ENCODE peak calls at places on chromosomes 3 and 15, in seven cellular contexts. One of them, this sample, is unnamed.

GRCh38 chr3:181713673-181714270 is 2.0 kb downstream of the SOX2 start:
- DNase-seq in fibroblast of the aortic adventitia: no peak
- DNase-seq in fibroblast of lung: no peak
- DNase-seq in brain microvascular endothelial cell: no peak
- DNase-seq in mucosa of descending colon: no peak
- DNase-seq in hepatocyte: no peak
- DNase-seq in H7: no peak
- DNase-seq in this sample: no peak

GRCh38 chr3:23442598-23443383 is 239.7 kb downstream of the UBE2E2 start:
- DNase-seq in fibroblast of the aortic adventitia: no peak
- DNase-seq in fibroblast of lung: peak
- DNase-seq in brain microvascular endothelial cell: peak
- DNase-seq in mucosa of descending colon: no peak
- DNase-seq in hepatocyte: peak
- DNase-seq in H7: peak
- DNase-seq in this sample: no peak

GRCh38 chr3:54858386-54858785 is 69.5 kb downstream of the LRTM1 start:
- DNase-seq in fibroblast of the aortic adventitia: peak
- DNase-seq in fibroblast of lung: no peak
- DNase-seq in brain microvascular endothelial cell: no peak
- DNase-seq in mucosa of descending colon: no peak
- DNase-seq in hepatocyte: no peak
- DNase-seq in H7: no peak
- DNase-seq in this sample: no peak

GRCh38 chr3:120608506-120608905 is 12.4 kb downstream of the NDUFB4 start:
- DNase-seq in fibroblast of the aortic adventitia: no peak
- DNase-seq in fibroblast of lung: no peak
- DNase-seq in brain microvascular endothelial cell: no peak
- DNase-seq in mucosa of descending colon: no peak
- DNase-seq in hepatocyte: no peak
- DNase-seq in H7: no peak
- DNase-seq in this sample: no peak

GRCh38 chr3:23607184-23607847 is 198.4 kb upstream of the UBE2E1 start:
- DNase-seq in fibroblast of the aortic adventitia: peak
- DNase-seq in fibroblast of lung: no peak
- DNase-seq in brain microvascular endothelial cell: no peak
- DNase-seq in mucosa of descending colon: no peak
- DNase-seq in hepatocyte: no peak
- DNase-seq in H7: no peak
- DNase-seq in this sample: no peak

GRCh38 chr15:67066041-67067021 is 929 bp downstream of the SMAD3 start:
- DNase-seq in fibroblast of the aortic adventitia: no peak
- DNase-seq in fibroblast of lung: no peak
- DNase-seq in brain microvascular endothelial cell: no peak
- DNase-seq in mucosa of descending colon: peak
- DNase-seq in hepatocyte: no peak
- DNase-seq in H7: peak
- DNase-seq in this sample: no peak

GRCh38 chr3:100149713-100150112 is 35.4 kb upstream of the FILIP1L start:
- DNase-seq in fibroblast of the aortic adventitia: no peak
- DNase-seq in fibroblast of lung: no peak
- DNase-seq in brain microvascular endothelial cell: no peak
- DNase-seq in mucosa of descending colon: no peak
- DNase-seq in hepatocyte: no peak
- DNase-seq in H7: no peak
- DNase-seq in this sample: no peak

GRCh38 chr15:27059610-27060202 is 88.7 kb downstream of the GABRG3 start:
- DNase-seq in fibroblast of the aortic adventitia: peak
- DNase-seq in fibroblast of lung: peak
- DNase-seq in brain microvascular endothelial cell: peak
- DNase-seq in mucosa of descending colon: no peak
- DNase-seq in hepatocyte: peak
- DNase-seq in H7: peak
- DNase-seq in this sample: peak

GRCh38 chr15:33618300-33618699 is 307.5 kb downstream of the RYR3 start:
- DNase-seq in fibroblast of the aortic adventitia: no peak
- DNase-seq in fibroblast of lung: peak
- DNase-seq in brain microvascular endothelial cell: no peak
- DNase-seq in mucosa of descending colon: no peak
- DNase-seq in hepatocyte: no peak
- DNase-seq in H7: no peak
- DNase-seq in this sample: peak

GRCh38 chr15:89349212-89349558 is 14.6 kb upstream of the POLG start:
- DNase-seq in fibroblast of the aortic adventitia: no peak
- DNase-seq in fibroblast of lung: no peak
- DNase-seq in brain microvascular endothelial cell: no peak
- DNase-seq in mucosa of descending colon: no peak
- DNase-seq in hepatocyte: no peak
- DNase-seq in H7: no peak
- DNase-seq in this sample: no peak

GRCh38 chr15:32649336-32649735 is 7.8 kb downstream of the SCG5 start:
- DNase-seq in fibroblast of the aortic adventitia: peak
- DNase-seq in fibroblast of lung: no peak
- DNase-seq in brain microvascular endothelial cell: peak
- DNase-seq in mucosa of descending colon: no peak
- DNase-seq in hepatocyte: peak
- DNase-seq in H7: peak
- DNase-seq in this sample: no peak

GRCh38 chr3:10637342-10637741 is 132.0 kb upstream of the ATP2B2 start:
- DNase-seq in fibroblast of the aortic adventitia: no peak
- DNase-seq in fibroblast of lung: no peak
- DNase-seq in brain microvascular endothelial cell: no peak
- DNase-seq in mucosa of descending colon: no peak
- DNase-seq in hepatocyte: no peak
- DNase-seq in H7: no peak
- DNase-seq in this sample: no peak

GRCh38 chr15:68821898-68822380 is 1.2 kb upstream of the ANP32A start:
- DNase-seq in fibroblast of the aortic adventitia: peak
- DNase-seq in fibroblast of lung: no peak
- DNase-seq in brain microvascular endothelial cell: no peak
- DNase-seq in mucosa of descending colon: no peak
- DNase-seq in hepatocyte: no peak
- DNase-seq in H7: no peak
- DNase-seq in this sample: no peak
- H3K4me3 ChIP-seq in fibroblast of the aortic adventitia: peak
- H3K4me3 ChIP-seq in fibroblast of lung: peak
- H3K4me3 ChIP-seq in brain microvascular endothelial cell: peak
- H3K4me3 ChIP-seq in mucosa of descending colon: no peak
- H3K4me3 ChIP-seq in hepatocyte: peak
- H3K4me3 ChIP-seq in H7: peak
- H3K4me3 ChIP-seq in this sample: peak

GRCh38 chr15:86247249-86247955 is 167.7 kb downstream of the AGBL1 start:
- DNase-seq in fibroblast of the aortic adventitia: no peak
- DNase-seq in fibroblast of lung: no peak
- DNase-seq in brain microvascular endothelial cell: no peak
- DNase-seq in mucosa of descending colon: peak
- DNase-seq in hepatocyte: no peak
- DNase-seq in H7: no peak
- DNase-seq in this sample: no peak
- H3K4me3 ChIP-seq in fibroblast of the aortic adventitia: no peak
- H3K4me3 ChIP-seq in fibroblast of lung: no peak
- H3K4me3 ChIP-seq in brain microvascular endothelial cell: no peak
- H3K4me3 ChIP-seq in mucosa of descending colon: no peak
- H3K4me3 ChIP-seq in hepatocyte: no peak
- H3K4me3 ChIP-seq in H7: no peak
- H3K4me3 ChIP-seq in this sample: no peak

DNA sequence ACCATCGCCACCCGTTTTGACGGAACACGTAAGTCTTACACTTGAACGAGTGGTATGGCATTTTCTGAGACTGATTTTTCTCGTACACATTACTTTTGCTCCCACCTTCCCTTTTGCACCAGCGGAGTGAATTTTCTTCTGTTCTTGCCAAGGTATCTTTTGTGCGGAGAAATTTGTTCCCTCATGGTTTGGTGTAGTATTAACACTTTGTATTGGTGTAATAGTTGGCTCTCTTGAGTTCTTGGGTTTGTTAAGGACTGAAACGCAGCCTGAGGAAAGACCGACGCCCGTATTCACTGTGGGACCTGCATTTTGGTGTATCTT is 420 bp downstream of the KCNH8 start:
- DNase-seq in fibroblast of the aortic adventitia: no peak
- DNase-seq in fibroblast of lung: no peak
- DNase-seq in brain microvascular endothelial cell: no peak
- DNase-seq in mucosa of descending colon: no peak
- DNase-seq in hepatocyte: no peak
- DNase-seq in H7: no peak
- DNase-seq in this sample: no peak
- H3K4me3 ChIP-seq in fibroblast of the aortic adventitia: no peak
- H3K4me3 ChIP-seq in fibroblast of lung: no peak
- H3K4me3 ChIP-seq in brain microvascular endothelial cell: no peak
- H3K4me3 ChIP-seq in mucosa of descending colon: no peak
- H3K4me3 ChIP-seq in hepatocyte: peak
- H3K4me3 ChIP-seq in H7: peak
- H3K4me3 ChIP-seq in this sample: peak

GRCh38 chr3:141526709-141527108 is 39.9 kb downstream of the RASA2 start:
- DNase-seq in fibroblast of the aortic adventitia: no peak
- DNase-seq in fibroblast of lung: no peak
- DNase-seq in brain microvascular endothelial cell: no peak
- DNase-seq in mucosa of descending colon: no peak
- DNase-seq in hepatocyte: no peak
- DNase-seq in H7: peak
- DNase-seq in this sample: no peak

GRCh38 chr3:141528837-141529236 is 42.0 kb downstream of the RASA2 start:
- DNase-seq in fibroblast of the aortic adventitia: no peak
- DNase-seq in fibroblast of lung: no peak
- DNase-seq in brain microvascular endothelial cell: no peak
- DNase-seq in mucosa of descending colon: no peak
- DNase-seq in hepatocyte: no peak
- DNase-seq in H7: no peak
- DNase-seq in this sample: no peak

GRCh38 chr3:141532609-141533008 is 45.8 kb downstream of the RASA2 start:
- DNase-seq in fibroblast of the aortic adventitia: no peak
- DNase-seq in fibroblast of lung: no peak
- DNase-seq in brain microvascular endothelial cell: no peak
- DNase-seq in mucosa of descending colon: no peak
- DNase-seq in hepatocyte: no peak
- DNase-seq in H7: no peak
- DNase-seq in this sample: no peak

GRCh38 chr3:141530133-141530768 is 43.4 kb downstream of the RASA2 start:
- DNase-seq in fibroblast of the aortic adventitia: peak
- DNase-seq in fibroblast of lung: peak
- DNase-seq in brain microvascular endothelial cell: no peak
- DNase-seq in mucosa of descending colon: no peak
- DNase-seq in hepatocyte: no peak
- DNase-seq in H7: no peak
- DNase-seq in this sample: peak

GRCh38 chr3:141529256-141530132 is 42.7 kb downstream of the RASA2 start:
- DNase-seq in fibroblast of the aortic adventitia: no peak
- DNase-seq in fibroblast of lung: no peak
- DNase-seq in brain microvascular endothelial cell: no peak
- DNase-seq in mucosa of descending colon: no peak
- DNase-seq in hepatocyte: no peak
- DNase-seq in H7: no peak
- DNase-seq in this sample: no peak
- H3K4me3 ChIP-seq in fibroblast of the aortic adventitia: no peak
- H3K4me3 ChIP-seq in fibroblast of lung: no peak
- H3K4me3 ChIP-seq in brain microvascular endothelial cell: no peak
- H3K4me3 ChIP-seq in mucosa of descending colon: no peak
- H3K4me3 ChIP-seq in hepatocyte: no peak
- H3K4me3 ChIP-seq in H7: no peak
- H3K4me3 ChIP-seq in this sample: no peak

GRCh38 chr3:42660898-42661297 is 7.4 kb downstream of the ZBTB47 start:
- DNase-seq in fibroblast of the aortic adventitia: no peak
- DNase-seq in fibroblast of lung: no peak
- DNase-seq in brain microvascular endothelial cell: no peak
- DNase-seq in mucosa of descending colon: no peak
- DNase-seq in hepatocyte: no peak
- DNase-seq in H7: peak
- DNase-seq in this sample: no peak

GRCh38 chr3:42658771-42659390 is 5.4 kb downstream of the ZBTB47 start:
- DNase-seq in fibroblast of the aortic adventitia: no peak
- DNase-seq in fibroblast of lung: no peak
- DNase-seq in brain microvascular endothelial cell: no peak
- DNase-seq in mucosa of descending colon: no peak
- DNase-seq in hepatocyte: no peak
- DNase-seq in H7: no peak
- DNase-seq in this sample: no peak

GRCh38 chr3:42658091-42658770 is 4.7 kb downstream of the ZBTB47 start:
- DNase-seq in fibroblast of the aortic adventitia: no peak
- DNase-seq in fibroblast of lung: no peak
- DNase-seq in brain microvascular endothelial cell: no peak
- DNase-seq in mucosa of descending colon: no peak
- DNase-seq in hepatocyte: no peak
- DNase-seq in H7: peak
- DNase-seq in this sample: no peak

GRCh38 chr3:42660131-42660715 is 6.7 kb downstream of the ZBTB47 start:
- DNase-seq in fibroblast of the aortic adventitia: no peak
- DNase-seq in fibroblast of lung: peak
- DNase-seq in brain microvascular endothelial cell: no peak
- DNase-seq in mucosa of descending colon: no peak
- DNase-seq in hepatocyte: no peak
- DNase-seq in H7: peak
- DNase-seq in this sample: no peak

DNA sequence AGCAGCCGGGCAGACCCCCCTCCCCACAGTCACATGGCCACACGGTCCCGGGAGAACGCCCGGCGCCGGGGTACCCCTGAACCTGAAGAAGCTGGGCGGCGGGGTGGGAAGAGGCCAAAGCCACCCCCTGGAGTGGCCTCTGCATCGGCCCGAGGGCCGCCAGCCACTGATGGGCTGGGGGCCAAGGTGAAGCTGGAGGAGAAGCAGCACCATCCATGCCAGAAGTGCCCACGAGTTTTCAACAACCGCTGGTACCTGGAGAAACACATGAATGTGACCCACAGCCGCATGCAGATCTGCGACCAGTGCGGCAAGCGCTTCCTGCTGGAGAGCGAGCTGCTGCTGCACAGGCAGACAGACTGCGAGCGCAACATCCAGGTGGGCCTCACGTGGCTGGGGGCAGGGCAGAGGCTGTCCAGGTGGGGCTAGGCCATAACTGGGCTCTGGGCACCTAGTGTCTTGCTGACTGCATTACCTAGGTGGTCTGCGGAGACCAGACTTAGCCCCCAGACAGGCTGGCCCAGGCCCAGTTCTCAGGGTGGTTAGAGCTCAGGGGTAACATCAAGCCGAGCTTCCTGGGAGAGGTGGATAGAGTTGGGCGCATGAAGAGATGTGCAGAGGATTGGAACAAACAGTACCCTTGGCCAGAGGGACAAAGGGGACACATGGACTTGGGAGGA is 6.1 kb downstream of the ZBTB47 start:
- DNase-seq in fibroblast of the aortic adventitia: no peak
- DNase-seq in fibroblast of lung: no peak
- DNase-seq in brain microvascular endothelial cell: no peak
- DNase-seq in mucosa of descending colon: no peak
- DNase-seq in hepatocyte: no peak
- DNase-seq in H7: peak
- DNase-seq in this sample: no peak
- H3K4me3 ChIP-seq in fibroblast of the aortic adventitia: no peak
- H3K4me3 ChIP-seq in fibroblast of lung: no peak
- H3K4me3 ChIP-seq in brain microvascular endothelial cell: no peak
- H3K4me3 ChIP-seq in mucosa of descending colon: no peak
- H3K4me3 ChIP-seq in hepatocyte: no peak
- H3K4me3 ChIP-seq in H7: no peak
- H3K4me3 ChIP-seq in this sample: no peak

This sample was measured in astrocyte of the cerebellum.